ENCODE peak calls at places on chromosome 20, in five cellular contexts. U is GM12878, E is lower lobe of right lung, A is cardiac muscle cell, M is prostate gland. S is an unnamed sample.

GRCh38 chr20:815914-816606 is 17.5 kb upstream of the FAM110A start:
- DNase-seq in U (no peak), E (peak; percentile 68), A (peak; percentile 78), M (peak; percentile 48), S (peak; percentile 61)

GRCh38 chr20:40997116-40997515 is 31.5 kb upstream of the TOP1 start:
- DNase-seq in A (no peak), M (no peak), U (no peak), E (no peak), S (no peak)

GRCh38 chr20:57264151-57264792 is 2.2 kb downstream of the BMP7 start:
- DNase-seq in U (no peak), E (no peak), A (peak; percentile 60), M (no peak), S (no peak)

GRCh38 chr20:10492065-10492464 is 57.0 kb downstream of the SLX4IP start:
- DNase-seq in A (no peak), U (no peak), M (no peak), E (no peak), S (no peak)

GRCh38 chr20:16417001-16417400 is 156.2 kb downstream of the KIF16B start:
- DNase-seq in U (no peak), A (no peak), M (no peak), E (no peak), S (no peak)

GRCh38 chr20:11375966-11376365 is 541.7 kb upstream of the BTBD3 start:
- DNase-seq in E (no peak), A (no peak), U (no peak), M (no peak), S (no peak)

GRCh38 chr20:9300534-9300933 is 213.9 kb upstream of the LAMP5 start:
- DNase-seq in M (no peak), A (no peak), U (no peak), E (no peak), S (no peak)

GRCh38 chr20:25054995-25055629 is 2.8 kb downstream of the ACSS1 start:
- DNase-seq in A (no peak), M (no peak), E (no peak), U (no peak), S (no peak)

GRCh38 chr20:38973546-38974120 is 11.5 kb downstream of the DHX35 start:
- DNase-seq in A (no peak), M (peak; percentile 13), U (no peak), E (no peak), S (no peak)

GRCh38 chr20:38770970-38771369 is 22.7 kb downstream of the ACTR5 start:
- DNase-seq in A (no peak), U (no peak), E (no peak), M (no peak), S (no peak)

GRCh38 chr20:62501801-62502495 is 26.2 kb upstream of the GATA5 start:
- DNase-seq in E (no peak), U (peak; percentile 72), A (no peak), M (no peak), S (no peak)

GRCh38 chr20:9179867-9180266 is 111.0 kb downstream of the PLCB4 start:
- DNase-seq in E (no peak), U (no peak), A (no peak), M (no peak), S (no peak)

GRCh38 chr20:50093240-50093639 is 19.7 kb downstream of the UBE2V1 start:
- DNase-seq in U (no peak), A (no peak), E (no peak), M (no peak), S (no peak)

GRCh38 chr20:17786221-17786718 is 86.5 kb downstream of the BANF2 start:
- DNase-seq in A (no peak), U (no peak), M (no peak), E (no peak), S (no peak)

GRCh38 chr20:44355503-44356352 is at the start of gene HNF4A:
- DNase-seq in A (no peak), M (no peak), E (no peak), U (no peak), S (no peak)

GRCh38 chr20:61988665-61989064 is 77.0 kb downstream of the TAF4 start:
- DNase-seq in E (no peak), A (no peak), M (no peak), U (no peak), S (no peak)

DNA sequence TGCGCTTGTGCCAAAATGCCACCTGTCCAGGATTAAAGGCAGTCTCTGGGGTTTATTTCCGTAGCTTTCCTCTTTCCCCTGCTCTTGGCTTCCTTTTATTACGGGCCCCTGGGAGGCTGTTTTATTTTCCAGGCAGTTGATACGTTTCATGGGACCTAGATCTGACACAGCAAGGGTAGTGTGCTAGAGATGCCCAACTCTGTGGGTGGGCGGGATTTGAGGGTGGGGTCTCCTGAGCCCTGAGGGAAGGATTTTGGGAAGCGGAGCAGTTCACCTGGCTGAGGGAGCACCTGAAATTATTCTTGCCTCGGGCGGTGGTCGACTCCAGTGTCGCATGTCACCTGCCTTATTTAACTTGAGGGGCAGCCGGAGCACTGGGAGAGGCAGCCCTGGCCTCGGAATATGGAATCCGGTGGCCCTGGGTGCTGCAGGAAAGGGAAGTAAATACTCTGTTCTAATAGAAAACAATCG is 9.6 kb upstream of the NKX2-2 start:
- DNase-seq in E (no peak), U (no peak), A (no peak), M (no peak), S (no peak)
- H3K27ac ChIP-seq in E (no peak overlapping the region), U (no peak overlapping the region), A (no peak overlapping the region), M (no peak overlapping the region), S (no peak overlapping the region)

GRCh38 chr20:60851826-60852704 is 400.0 kb upstream of the CDH4 start:
- DNase-seq in U (no peak), M (no peak), A (peak; percentile 56), E (no peak), S (no peak)
- TF ChIP-seq CTCF in U (peak; percentile 31), M (no peak), A (no peak), E (peak; percentile 21), S (no peak)

GRCh38 chr20:2873010-2873746 is at the start of gene PTPRA:
- DNase-seq in M (peak; percentile 91), U (peak; percentile 59), A (peak; percentile 95), E (peak; percentile 96), S (peak; percentile 86)
- H3K27ac ChIP-seq in M (peak within 1 kb of the TSS; percentile 66), U (peak within 1 kb of the TSS; percentile 76), A (peak within 1 kb of the TSS; percentile 85), E (peak within 1 kb of the TSS; percentile 83), S (peak within 1 kb of the TSS; percentile 34)

DNA sequence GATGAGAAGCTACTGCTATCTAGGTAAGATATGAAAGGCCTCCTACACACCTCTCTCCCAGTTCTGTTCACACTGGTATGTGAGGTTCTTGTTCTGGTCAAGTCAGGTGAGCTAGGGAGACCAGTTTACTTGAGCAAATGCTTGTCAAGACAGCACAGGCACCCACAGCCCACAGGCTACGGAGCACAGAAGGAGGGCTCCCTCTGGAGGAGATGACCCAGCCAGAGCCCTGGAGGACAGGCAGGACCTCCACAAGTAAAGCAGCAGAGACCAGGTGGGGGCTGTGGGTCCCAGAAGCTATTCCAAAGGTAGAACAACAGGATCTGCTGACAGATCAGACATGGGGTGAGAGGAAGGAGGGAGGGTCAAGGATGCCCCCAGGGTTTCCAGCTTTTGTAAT is 13.2 kb downstream of the MMP24OS start:
- DNase-seq in U (no peak), M (no peak), E (no peak), A (peak; percentile 47), S (no peak)
- TF ChIP-seq CTCF in U (no peak), M (no peak), E (no peak), A (peak; percentile 9), S (no peak)

S was measured in CD4-positive, alpha-beta T cell.